ENCODE peak calls at places on chromosomes 6 and 20, in five cellular contexts. One of them, this sample, is unnamed.

GRCh38 chr20:12925214-12925755 is 83.5 kb upstream of the SPTLC3 start:
- DNase-seq in ELR: peak
- DNase-seq in H7: peak
- DNase-seq in Right ventricle myocardium superior: no peak
- DNase-seq in progenitor cell of endocrine pancreas: peak
- DNase-seq in this sample: peak

GRCh38 chr6:3390698-3391097 is 66.2 kb downstream of the SLC22A23 start:
- DNase-seq in ELR: peak
- DNase-seq in Right ventricle myocardium superior: peak
- DNase-seq in progenitor cell of endocrine pancreas: no peak
- DNase-seq in H7: no peak
- DNase-seq in this sample: no peak

GRCh38 chr6:89729818-89730217 is 89.8 kb downstream of the MDN1 start:
- DNase-seq in Right ventricle myocardium superior: no peak
- DNase-seq in H7: no peak
- DNase-seq in progenitor cell of endocrine pancreas: no peak
- DNase-seq in ELR: no peak
- DNase-seq in this sample: no peak

GRCh38 chr6:119078449-119079287 is at the start of gene FAM184A:
- DNase-seq in H7: peak
- DNase-seq in ELR: peak
- DNase-seq in Right ventricle myocardium superior: peak
- DNase-seq in progenitor cell of endocrine pancreas: peak
- DNase-seq in this sample: no peak

GRCh38 chr6:158817298-158818007 is 1.7 kb downstream of the EZR start:
- DNase-seq in ELR: peak
- DNase-seq in progenitor cell of endocrine pancreas: no peak
- DNase-seq in Right ventricle myocardium superior: peak
- DNase-seq in H7: no peak
- DNase-seq in this sample: no peak

GRCh38 chr20:8454137-8454712 is 322.2 kb downstream of the PLCB1 start:
- DNase-seq in ELR: peak
- DNase-seq in H7: peak
- DNase-seq in progenitor cell of endocrine pancreas: no peak
- DNase-seq in Right ventricle myocardium superior: no peak
- DNase-seq in this sample: peak

GRCh38 chr6:149031545-149032317 is 284.9 kb downstream of the UST start:
- DNase-seq in ELR: peak
- DNase-seq in progenitor cell of endocrine pancreas: no peak
- DNase-seq in H7: no peak
- DNase-seq in Right ventricle myocardium superior: no peak
- DNase-seq in this sample: no peak

GRCh38 chr6:43992783-43993505 is 134.3 kb downstream of the MRPL14 start:
- DNase-seq in H7: no peak
- DNase-seq in ELR: no peak
- DNase-seq in progenitor cell of endocrine pancreas: no peak
- DNase-seq in Right ventricle myocardium superior: peak
- DNase-seq in this sample: no peak

GRCh38 chr6:45469708-45470107 is 92.0 kb upstream of the SUPT3H start:
- DNase-seq in H7: no peak
- DNase-seq in Right ventricle myocardium superior: no peak
- DNase-seq in progenitor cell of endocrine pancreas: no peak
- DNase-seq in ELR: no peak
- DNase-seq in this sample: no peak

GRCh38 chr6:140779991-140780596 is 1352.6 kb upstream of the GJE1 start:
- DNase-seq in progenitor cell of endocrine pancreas: no peak
- DNase-seq in ELR: no peak
- DNase-seq in Right ventricle myocardium superior: peak
- DNase-seq in H7: no peak
- DNase-seq in this sample: no peak

GRCh38 chr6:163413345-163414116 is 987 bp upstream of the QKI start:
- DNase-seq in Right ventricle myocardium superior: peak
- DNase-seq in H7: peak
- DNase-seq in progenitor cell of endocrine pancreas: peak
- DNase-seq in ELR: peak
- DNase-seq in this sample: no peak

GRCh38 chr6:54493138-54493537 is 184.9 kb downstream of the TINAG start:
- DNase-seq in ELR: peak
- DNase-seq in Right ventricle myocardium superior: no peak
- DNase-seq in progenitor cell of endocrine pancreas: no peak
- DNase-seq in H7: no peak
- DNase-seq in this sample: no peak

GRCh38 chr6:82040405-82041221 is 206.9 kb downstream of the IBTK start:
- DNase-seq in H7: peak
- DNase-seq in Right ventricle myocardium superior: no peak
- DNase-seq in progenitor cell of endocrine pancreas: peak
- DNase-seq in ELR: peak
- DNase-seq in this sample: peak

GRCh38 chr6:135145509-135145865 is 35.6 kb upstream of the MYB start:
- DNase-seq in progenitor cell of endocrine pancreas: no peak
- DNase-seq in Right ventricle myocardium superior: no peak
- DNase-seq in ELR: no peak
- DNase-seq in H7: no peak
- DNase-seq in this sample: no peak

GRCh38 chr6:148525453-148525852 is 182.8 kb downstream of the SASH1 start:
- DNase-seq in H7: no peak
- DNase-seq in Right ventricle myocardium superior: no peak
- DNase-seq in progenitor cell of endocrine pancreas: no peak
- DNase-seq in ELR: peak
- DNase-seq in this sample: no peak

GRCh38 chr6:109473120-109473519 is 9.9 kb downstream of the ZBTB24 start:
- DNase-seq in H7: no peak
- DNase-seq in ELR: no peak
- DNase-seq in Right ventricle myocardium superior: no peak
- DNase-seq in progenitor cell of endocrine pancreas: no peak
- DNase-seq in this sample: no peak

GRCh38 chr6:151325075-151326050 is 66.0 kb downstream of the ZBTB2 start:
- DNase-seq in ELR: peak
- DNase-seq in H7: peak
- DNase-seq in progenitor cell of endocrine pancreas: no peak
- DNase-seq in Right ventricle myocardium superior: peak
- DNase-seq in this sample: no peak

GRCh38 chr6:84093405-84094049 is 60.0 kb downstream of the MRAP2 start:
- DNase-seq in Right ventricle myocardium superior: no peak
- DNase-seq in H7: no peak
- DNase-seq in progenitor cell of endocrine pancreas: no peak
- DNase-seq in ELR: no peak
- DNase-seq in this sample: no peak

GRCh38 chr20:52596261-52596660 is 375.9 kb upstream of the TSHZ2 start:
- DNase-seq in progenitor cell of endocrine pancreas: no peak
- DNase-seq in Right ventricle myocardium superior: no peak
- DNase-seq in H7: no peak
- DNase-seq in ELR: no peak
- DNase-seq in this sample: no peak

GRCh38 chr20:32483351-32484220 is 101.5 kb downstream of the NOL4L start:
- DNase-seq in Right ventricle myocardium superior: peak
- DNase-seq in H7: peak
- DNase-seq in progenitor cell of endocrine pancreas: peak
- DNase-seq in ELR: peak
- DNase-seq in this sample: no peak

GRCh38 chr6:128519931-128520435 is 416 bp downstream of the PTPRK start:
- DNase-seq in Right ventricle myocardium superior: peak
- DNase-seq in progenitor cell of endocrine pancreas: peak
- DNase-seq in H7: peak
- DNase-seq in ELR: no peak
- DNase-seq in this sample: no peak

GRCh38 chr6:130434174-130434873 is 68.5 kb downstream of the TMEM200A start:
- DNase-seq in progenitor cell of endocrine pancreas: no peak
- DNase-seq in H7: no peak
- DNase-seq in ELR: peak
- DNase-seq in Right ventricle myocardium superior: no peak
- DNase-seq in this sample: no peak

GRCh38 chr20:53751394-53752368 is 158.0 kb upstream of the ZNF217 start:
- DNase-seq in progenitor cell of endocrine pancreas: no peak
- DNase-seq in H7: no peak
- DNase-seq in Right ventricle myocardium superior: no peak
- DNase-seq in ELR: peak
- DNase-seq in this sample: no peak

GRCh38 chr6:136326038-136326561 is 36.5 kb upstream of the BCLAF1 start:
- DNase-seq in Right ventricle myocardium superior: no peak
- DNase-seq in progenitor cell of endocrine pancreas: no peak
- DNase-seq in H7: no peak
- DNase-seq in ELR: peak
- DNase-seq in this sample: no peak

GRCh38 chr6:4032475-4032874 is 46.5 kb downstream of the FAM217A start:
- DNase-seq in H7: no peak
- DNase-seq in Right ventricle myocardium superior: no peak
- DNase-seq in progenitor cell of endocrine pancreas: no peak
- DNase-seq in ELR: no peak
- DNase-seq in this sample: no peak

GRCh38 chr6:129498556-129498940 is 211.4 kb downstream of the ARHGAP18 start:
- DNase-seq in Right ventricle myocardium superior: no peak
- DNase-seq in progenitor cell of endocrine pancreas: no peak
- DNase-seq in ELR: peak
- DNase-seq in H7: no peak
- DNase-seq in this sample: no peak